ENCODE peak calls at places on chromosomes 1 and 21, in eight cellular contexts. A is fibroblast of the aortic adventitia; E is GM20000; Z is CD8-positive, alpha-beta T cell; J is kidney epithelial cell; I is OCI-LY7; Q is fibroblast of lung; H is WTC11. U is an unnamed sample.

GRCh38 chr1:224219011-224219611 is 36.1 kb downstream of the DEGS1 start:
- DNase-seq in Z (no peak), A (no peak), J (no peak), I (no peak), H (no peak), E (no peak), Q (no peak), U (no peak)

GRCh38 chr1:150155413-150156071 is 5.8 kb downstream of the PLEKHO1 start:
- DNase-seq in J (no peak), A (no peak), H (no peak), Z (no peak), I (no peak), Q (no peak), E (no peak), U (no peak)

GRCh38 chr1:44707959-44708831 is 22.8 kb downstream of the RNU5D-1 start:
- DNase-seq in Z (peak), Q (peak), E (no peak), A (peak), I (peak), J (no peak), H (peak), U (peak)

GRCh38 chr1:107622975-107623374 is 342.0 kb downstream of the VAV3 start:
- DNase-seq in A (peak), I (no peak), Z (no peak), E (no peak), H (no peak), J (no peak), Q (peak), U (peak)

GRCh38 chr1:178973671-178974091 is 52.0 kb upstream of the FAM20B start:
- DNase-seq in E (no peak), Z (no peak), I (peak), A (no peak), H (no peak), J (no peak), Q (no peak), U (peak)

GRCh38 chr1:232709339-232709738 is 79.4 kb upstream of the SIPA1L2 start:
- DNase-seq in I (no peak), E (no peak), J (peak), A (no peak), H (no peak), Z (no peak), Q (peak), U (peak)

GRCh38 chr1:33237579-33237978 is 18.7 kb upstream of the ZNF362 start:
- DNase-seq in I (no peak), E (no peak), A (no peak), Z (no peak), Q (no peak), J (no peak), H (no peak), U (no peak)

GRCh38 chr1:180562582-180562981 is 3.8 kb downstream of the OVAAL start:
- DNase-seq in J (no peak), H (no peak), Q (no peak), E (no peak), Z (no peak), I (no peak), A (no peak), U (no peak)

GRCh38 chr1:58397187-58397820 is 149.2 kb downstream of the OMA1 start:
- DNase-seq in Q (no peak), A (peak), I (no peak), H (no peak), Z (no peak), J (peak), E (no peak), U (peak)

GRCh38 chr1:230857822-230858221 is 10.5 kb downstream of the C1orf198 start:
- DNase-seq in E (no peak), Q (no peak), A (no peak), I (no peak), Z (no peak), H (no peak), J (no peak), U (peak)

GRCh38 chr21:14864211-14865021 is 200.4 kb downstream of the NRIP1 start:
- DNase-seq in J (no peak), E (peak), H (peak), Z (peak), Q (peak), I (peak), A (peak), U (peak)

GRCh38 chr1:161885013-161885412 is 118.9 kb downstream of the ATF6 start:
- DNase-seq in Z (no peak), I (no peak), Q (peak), E (no peak), H (no peak), A (peak), J (no peak), U (peak)

GRCh38 chr1:220325306-220325995 is 53.2 kb upstream of the RAB3GAP2 start:
- DNase-seq in I (no peak), E (no peak), H (no peak), Z (no peak), J (no peak), Q (no peak), A (no peak), U (no peak)

GRCh38 chr1:10630661-10631120 is 155.9 kb downstream of the PEX14 start:
- DNase-seq in J (no peak), I (no peak), A (no peak), Z (no peak), E (no peak), Q (no peak), H (no peak), U (no peak)

GRCh38 chr1:47758341-47759237 is 238.6 kb downstream of the TRABD2B start:
- DNase-seq in Z (no peak), H (no peak), J (no peak), E (no peak), Q (peak), A (no peak), I (no peak), U (no peak)

GRCh38 chr1:203291201-203292096 is 13.9 kb upstream of the BTG2 start:
- DNase-seq in Q (no peak), E (no peak), A (no peak), Z (no peak), I (no peak), H (no peak), J (no peak), U (no peak)

GRCh38 chr1:41811978-41812852 is 106.5 kb downstream of the HIVEP3 start:
- DNase-seq in H (peak), Q (peak), Z (peak), A (peak), E (peak), I (peak), J (peak), U (peak)

GRCh38 chr1:109368464-109368863 is 29.3 kb downstream of the SORT1 start:
- DNase-seq in Q (no peak), H (no peak), J (no peak), A (no peak), Z (no peak), I (no peak), E (no peak), U (no peak)

GRCh38 chr1:219538886-219539285 is 74.0 kb downstream of the ZC3H11B start:
- DNase-seq in A (no peak), H (no peak), Z (no peak), Q (no peak), E (no peak), I (no peak), J (no peak), U (no peak)

GRCh38 chr1:167435484-167435883 is 82.8 kb downstream of the CD247 start:
- DNase-seq in A (no peak), Z (no peak), E (no peak), I (no peak), J (no peak), H (no peak), Q (no peak), U (no peak)

GRCh38 chr21:8989883-8990325 is 1531.5 kb upstream of the TPTE start:
- DNase-seq in E (no peak), A (no peak), Q (no peak), J (no peak), Z (no peak), H (no peak), I (no peak), U (peak)

GRCh38 chr1:202155478-202156021 is 4.9 kb downstream of the PTPN7 start:
- DNase-seq in Z (no peak), E (no peak), Q (no peak), H (no peak), J (peak), I (no peak), A (no peak), U (no peak)

GRCh38 chr1:166511754-166512153 is 327.5 kb upstream of the POGK start:
- DNase-seq in H (no peak), Z (no peak), J (no peak), Q (no peak), E (no peak), A (no peak), I (no peak), U (no peak)

DNA sequence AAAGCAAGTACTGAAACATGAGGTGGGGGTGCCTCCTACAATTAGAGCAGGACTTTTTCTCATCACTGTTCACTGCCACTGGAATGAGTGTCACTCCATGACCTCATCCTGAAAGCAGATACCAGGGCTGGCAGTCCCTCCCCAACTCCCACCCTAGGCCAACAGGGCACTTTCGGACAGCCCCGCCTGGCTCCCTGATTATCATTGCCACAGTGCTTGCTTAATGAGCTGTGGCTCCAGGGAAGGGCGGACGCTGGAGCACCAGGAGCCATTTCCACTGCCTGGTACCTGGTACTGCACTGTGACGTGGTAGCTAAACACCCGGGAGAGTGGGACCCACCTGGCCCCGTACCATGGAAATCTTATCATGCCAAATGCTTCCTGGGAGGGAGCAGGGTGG is 22.3 kb downstream of the SLC9A1 start:
- DNase-seq in H (no peak), Q (no peak), Z (no peak), I (no peak), J (no peak), A (no peak), E (no peak), U (no peak)
- TF ChIP-seq CTCF in H (no peak), Q (no peak), Z (no peak), I (no peak), J (no peak), A (no peak), E (no peak), U (no peak)

DNA sequence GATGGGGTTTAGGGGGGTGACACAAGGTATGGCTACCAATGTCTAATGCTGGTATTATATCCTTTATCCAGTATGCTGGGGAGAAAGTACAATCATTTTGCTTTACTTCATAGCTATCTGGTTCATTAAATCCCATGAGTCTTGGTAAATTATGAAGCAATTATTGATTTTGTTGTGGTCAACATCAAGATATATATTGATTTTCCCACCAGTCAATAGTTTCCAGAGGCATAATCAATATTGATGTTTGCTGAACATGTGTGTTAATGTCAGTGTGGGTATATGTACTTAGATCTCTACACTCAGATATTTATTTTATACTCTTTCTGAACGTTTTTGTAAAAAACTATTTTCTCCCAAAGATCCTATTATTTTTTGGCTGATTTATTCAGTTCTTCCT is 155.5 kb downstream of the BACH1 start:
- DNase-seq in I (no peak), A (no peak), H (no peak), Z (no peak), E (no peak), Q (no peak), J (no peak), U (no peak)
- TF ChIP-seq CTCF in I (no peak), A (no peak), H (no peak), Z (no peak), E (no peak), Q (no peak), J (no peak), U (no peak)

DNA sequence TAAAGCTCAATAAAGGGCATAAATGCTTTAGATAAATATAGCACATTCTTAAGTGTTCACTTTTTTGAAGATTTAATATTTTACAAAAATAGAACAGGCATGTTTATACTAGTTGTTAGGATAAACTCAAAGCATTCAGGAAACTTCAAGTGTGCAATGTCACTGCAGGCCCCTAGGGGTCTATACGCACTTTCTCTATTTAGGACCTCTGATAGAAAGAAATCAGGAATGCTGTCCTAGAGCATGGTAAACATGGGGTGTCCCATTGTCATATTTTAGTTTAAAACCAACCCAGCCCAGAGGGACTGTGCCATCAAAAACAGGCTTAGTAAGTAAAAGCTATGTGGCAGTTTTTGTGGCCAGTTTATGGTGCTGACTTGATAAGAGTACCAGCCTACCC is 102.2 kb downstream of the BARHL2 start:
- DNase-seq in Z (no peak), J (no peak), H (no peak), Q (no peak), E (no peak), A (no peak), I (no peak), U (no peak)
- TF ChIP-seq CTCF in Z (no peak), J (peak), H (peak), Q (no peak), E (no peak), A (peak), I (peak), U (peak)

GRCh38 chr1:110783292-110783918 is 89.5 kb upstream of the CD53 start:
- DNase-seq in Q (peak), I (peak), A (peak), J (peak), E (peak), Z (peak), H (peak), U (peak)
- TF ChIP-seq CTCF in Q (peak), I (peak), A (peak), J (peak), E (peak), Z (peak), H (peak), U (peak)

GRCh38 chr1:112395832-112396667 is at the start of gene CTTNBP2NL:
- DNase-seq in Q (peak), I (peak), E (peak), Z (peak), H (peak), J (peak), A (peak), U (peak)
- TF ChIP-seq CTCF in Q (no peak), I (no peak), E (no peak), Z (no peak), H (no peak), J (no peak), A (no peak), U (no peak)

GRCh38 chr1:147837845-147838363 is 64.7 kb upstream of the GJA8 start:
- DNase-seq in E (no peak), Z (no peak), Q (no peak), I (no peak), A (no peak), J (no peak), H (no peak), U (no peak)

GRCh38 chr1:147837129-147837776 is 65.3 kb upstream of the GJA8 start:
- DNase-seq in Q (no peak), I (no peak), H (peak), A (no peak), J (no peak), E (no peak), Z (no peak), U (no peak)

GRCh38 chr1:147842578-147842977 is 60.0 kb upstream of the GJA8 start:
- DNase-seq in I (no peak), Z (no peak), J (no peak), H (no peak), A (no peak), Q (no peak), E (no peak), U (no peak)

GRCh38 chr1:147843486-147843885 is 59.1 kb upstream of the GJA8 start:
- DNase-seq in A (no peak), J (no peak), E (no peak), Q (no peak), Z (no peak), I (no peak), H (no peak), U (no peak)

GRCh38 chr1:147840909-147841308 is 61.7 kb upstream of the GJA8 start:
- DNase-seq in A (no peak), Z (no peak), E (peak), I (no peak), J (no peak), H (no peak), Q (no peak), U (no peak)
- TF ChIP-seq CTCF in A (no peak), Z (no peak), E (peak), I (peak), J (no peak), H (no peak), Q (no peak), U (no peak)

DNA sequence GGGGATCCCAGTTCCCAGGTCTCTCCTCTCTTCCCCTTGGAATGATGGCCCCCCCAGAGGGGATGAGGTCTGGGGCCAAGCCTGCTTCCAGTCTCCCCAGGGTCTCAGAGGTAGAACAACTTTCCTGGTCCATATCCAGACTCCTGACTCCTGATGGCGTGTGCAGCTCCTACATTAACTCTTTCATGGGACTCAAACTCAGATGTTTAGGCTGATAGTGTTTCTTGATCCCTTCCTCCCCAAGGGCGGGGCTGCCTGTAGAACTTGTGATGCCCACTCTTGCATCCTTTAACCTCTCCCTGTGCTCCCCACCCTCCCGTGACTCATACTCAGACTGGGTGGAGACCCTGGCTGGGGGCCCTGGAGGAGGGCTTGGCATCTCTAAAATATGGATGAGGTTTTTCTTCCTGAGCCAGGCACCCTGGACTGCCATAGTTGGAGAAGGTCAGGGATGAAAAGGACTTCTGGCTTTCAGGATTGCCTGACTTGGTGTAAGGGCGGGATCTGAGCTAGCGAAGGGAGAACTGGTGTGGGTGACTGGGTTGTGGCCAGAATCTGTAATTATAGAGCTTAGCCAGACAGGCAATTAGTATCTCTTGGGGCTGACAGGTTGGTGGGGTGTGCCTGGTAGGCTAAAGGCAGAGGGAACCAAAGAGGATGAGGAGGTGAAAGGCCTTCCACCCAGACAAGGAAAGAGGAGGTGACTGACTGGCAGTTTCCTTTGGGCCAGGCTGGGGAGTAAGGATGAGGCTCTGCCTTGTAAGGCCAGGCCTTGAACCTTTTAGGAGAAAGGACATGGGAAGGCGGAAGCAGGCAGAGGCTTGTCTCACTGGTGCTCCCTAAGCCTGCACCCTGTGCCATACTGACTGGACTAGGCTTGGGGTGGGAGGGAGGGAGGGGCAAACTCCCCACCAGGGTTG is 1.5 kb downstream of the ATP8B2 start:
- DNase-seq in H (no peak), A (peak), E (no peak), I (no peak), J (no peak), Z (peak), Q (peak), U (peak)
- TF ChIP-seq CTCF in H (no peak), A (no peak), E (no peak), I (peak), J (no peak), Z (no peak), Q (no peak), U (no peak)

DNA sequence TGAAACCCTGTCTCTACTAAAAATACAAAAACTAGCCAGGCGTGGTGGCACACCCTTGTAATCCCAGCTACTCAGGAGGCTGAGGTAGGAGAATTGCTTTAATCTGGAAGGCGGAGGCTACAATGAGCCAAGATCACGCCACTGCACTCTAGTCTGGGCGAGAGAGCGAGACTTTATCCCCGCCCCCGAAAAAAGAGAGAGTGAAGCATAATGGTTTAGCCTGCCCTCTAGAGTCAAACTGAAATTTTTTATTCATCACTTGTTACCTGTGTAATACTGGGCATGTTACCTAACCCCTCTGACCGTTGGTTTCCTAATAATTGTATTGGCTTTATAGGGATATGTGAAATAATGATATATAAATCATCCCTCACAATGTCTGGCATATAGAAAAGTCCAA is 18.8 kb downstream of the GPR52 start:
- DNase-seq in Z (no peak), H (no peak), J (no peak), Q (no peak), E (no peak), A (no peak), I (no peak), U (no peak)
- TF ChIP-seq CTCF in Z (no peak), H (no peak), J (no peak), Q (no peak), E (no peak), A (no peak), I (peak), U (no peak)